ENCODE peak calls at places on chromosomes 16 and 17, in eight cellular contexts. O, Q, N, U, M, Z, R and W are unnamed samples.
A peak's percentile ranks its signal among the peaks of the same experiment; 100 is the strongest.

GRCh38 chr16:55437627-55438026 is 41.4 kb upstream of the MMP2 start:
- DNase-seq in O (no peak), Q (no peak), N (peak; percentile 45), U (no peak), M (no peak), Z (no peak), R (no peak), W (no peak)

GRCh38 chr16:86496929-86497381 is 13.4 kb upstream of the FOXF1 start:
- DNase-seq in O (no peak), Q (no peak), N (no peak), U (no peak), M (no peak), Z (no peak), R (no peak), W (no peak)

GRCh38 chr17:63696381-63696961 is 3.5 kb downstream of the LIMD2 start:
- DNase-seq in O (peak; percentile 71), Q (no peak), N (no peak), U (no peak), M (peak; percentile 80), Z (peak; percentile 28), R (peak; percentile 27), W (no peak)

GRCh38 chr16:1863681-1864460 is 8.1 kb downstream of the MEIOB start:
- DNase-seq in O (peak; percentile 44), Q (no peak), N (no peak), U (no peak), M (peak; percentile 44), Z (no peak), R (no peak), W (no peak)

GRCh38 chr16:28131210-28131609 is 67.7 kb upstream of the GSG1L start:
- DNase-seq in O (no peak), Q (no peak), N (no peak), U (no peak), M (no peak), Z (no peak), R (no peak), W (no peak)

GRCh38 chr17:64641499-64641898 is 20.6 kb downstream of the SMURF2 start:
- DNase-seq in O (peak; percentile 53), Q (no peak), N (no peak), U (no peak), M (peak; percentile 75), Z (no peak), R (no peak), W (no peak)

GRCh38 chr16:24070851-24071250 is 185.3 kb upstream of the CACNG3 start:
- DNase-seq in O (peak; percentile 51), Q (no peak), N (no peak), U (peak; percentile 75), M (peak; percentile 67), Z (no peak), R (no peak), W (no peak)

GRCh38 chr16:65315004-65315398 is 193.1 kb upstream of the CDH11 start:
- DNase-seq in O (no peak), Q (peak; percentile 87), N (peak; percentile 53), U (no peak), M (no peak), Z (no peak), R (no peak), W (no peak)

GRCh38 chr17:5784791-5785190 is 200.5 kb upstream of the NLRP1 start:
- DNase-seq in O (no peak), Q (no peak), N (no peak), U (no peak), M (no peak), Z (no peak), R (no peak), W (no peak)

GRCh38 chr16:19868421-19868820 is 16.2 kb downstream of the GPRC5B start:
- DNase-seq in O (no peak), Q (no peak), N (no peak), U (no peak), M (no peak), Z (no peak), R (no peak), W (no peak)

GRCh38 chr17:4247361-4247980 is 16.3 kb downstream of the ANKFY1 start:
- DNase-seq in O (no peak), Q (no peak), N (no peak), U (no peak), M (no peak), Z (peak; percentile 28), R (no peak), W (no peak)

GRCh38 chr16:56988948-56989945 is at the start of gene NLRC5:
- DNase-seq in O (peak; percentile 62), Q (peak; percentile 84), N (peak; percentile 81), U (no peak), M (peak; percentile 91), Z (peak; percentile 93), R (peak; percentile 92), W (peak; percentile 95)

GRCh38 chr17:78315355-78316114 is 44.3 kb downstream of the SOCS3 start:
- DNase-seq in O (peak; percentile 94), Q (peak; percentile 85), N (peak; percentile 86), U (peak; percentile 39), M (peak; percentile 57), Z (peak; percentile 83), R (peak; percentile 79), W (peak; percentile 97)

GRCh38 chr17:36840796-36841195 is 96.5 kb upstream of the LHX1 start:
- DNase-seq in O (no peak), Q (no peak), N (no peak), U (no peak), M (no peak), Z (no peak), R (no peak), W (no peak)

GRCh38 chr16:47342055-47342454 is 118.8 kb downstream of the ITFG1 start:
- DNase-seq in O (no peak), Q (no peak), N (no peak), U (no peak), M (no peak), Z (no peak), R (no peak), W (no peak)

GRCh38 chr16:67538666-67539101 is 10.1 kb downstream of the RIPOR1 start:
- DNase-seq in O (no peak), Q (no peak), N (no peak), U (no peak), M (peak; percentile 38), Z (no peak), R (peak; percentile 37), W (no peak)

GRCh38 chr16:67539691-67540635 is 11.3 kb downstream of the RIPOR1 start:
- DNase-seq in O (no peak), Q (no peak), N (no peak), U (no peak), M (no peak), Z (no peak), R (no peak), W (no peak)

GRCh38 chr16:67539271-67539670 is 10.6 kb downstream of the RIPOR1 start:
- DNase-seq in O (no peak), Q (no peak), N (no peak), U (no peak), M (no peak), Z (no peak), R (no peak), W (no peak)

GRCh38 chr16:67537270-67537635 is 8.6 kb downstream of the RIPOR1 start:
- DNase-seq in O (no peak), Q (peak; percentile 78), N (no peak), U (no peak), M (peak; percentile 85), Z (peak; percentile 57), R (peak; percentile 58), W (no peak)

DNA sequence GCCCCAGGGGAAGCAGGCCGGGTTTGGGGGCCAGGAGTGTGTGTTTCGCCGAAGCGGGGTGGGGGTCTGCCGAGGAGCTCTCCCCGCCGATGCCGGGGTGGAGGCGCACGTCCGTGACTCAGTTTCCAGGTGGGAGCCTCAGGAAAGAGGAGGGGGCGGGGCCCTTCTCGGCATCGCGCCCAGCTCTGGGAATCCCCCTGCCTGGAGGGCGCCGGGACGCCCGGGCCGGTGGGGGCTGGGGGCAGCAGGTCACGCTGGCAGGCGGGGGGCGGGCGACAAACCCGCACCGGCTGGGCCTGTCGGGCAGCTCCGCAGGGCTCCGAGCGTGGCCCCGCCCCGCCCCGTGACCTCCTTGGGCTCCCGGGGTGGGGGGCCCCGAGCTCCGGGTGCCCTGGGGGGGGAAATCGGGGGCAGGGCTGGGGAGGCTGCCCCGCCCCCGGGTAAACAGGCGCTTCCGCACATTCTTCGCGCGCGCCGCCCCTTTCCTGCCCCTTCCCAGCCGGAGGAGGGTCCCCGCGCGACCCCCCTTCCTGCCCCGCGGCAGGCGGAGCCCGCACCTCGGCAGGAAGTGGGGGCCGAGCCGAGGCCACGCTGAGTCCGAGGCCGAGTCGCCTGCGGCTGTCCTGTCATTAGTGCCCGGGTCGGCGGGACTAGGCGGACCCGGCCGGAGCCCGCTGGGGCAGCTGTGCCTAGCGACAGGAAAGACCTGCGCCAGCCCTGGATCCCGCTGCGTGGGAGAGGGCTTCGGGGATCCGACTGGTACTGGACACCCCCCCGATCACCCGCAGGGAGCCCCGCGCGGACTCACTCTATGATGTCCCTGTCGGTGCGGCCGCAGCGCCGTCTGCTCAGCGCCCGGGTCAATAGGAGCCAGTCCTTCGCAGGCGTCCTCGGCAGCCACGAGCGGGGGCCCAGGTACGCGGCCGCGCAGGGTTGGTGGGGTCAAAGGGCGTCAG is 9.3 kb downstream of the RIPOR1 start:
- DNase-seq in O (no peak), Q (peak; percentile 71), N (no peak), U (no peak), M (peak; percentile 85), Z (peak; percentile 73), R (peak; percentile 58), W (no peak)
- TF ChIP-seq EP300 in O (no peak), Q (no peak), N (no peak), U (no peak), M (no peak), Z (no peak), R (no peak), W (no peak)

GRCh38 chr17:82524540-82524939 is 5.0 kb downstream of the FOXK2 start:
- DNase-seq in O (no peak), Q (no peak), N (no peak), U (no peak), M (no peak), Z (no peak), R (no peak), W (no peak)
- TF ChIP-seq EP300 in O (no peak), Q (no peak), N (no peak), U (no peak), M (no peak), Z (no peak), R (no peak), W (no peak)

GRCh38 chr16:4134434-4134833 is 18.2 kb upstream of the ADCY9 start:
- DNase-seq in O (no peak), Q (no peak), N (no peak), U (no peak), M (no peak), Z (no peak), R (no peak), W (no peak)
- TF ChIP-seq EP300 in O (no peak), Q (no peak), N (no peak), U (no peak), M (no peak), Z (no peak), R (no peak), W (no peak)

DNA sequence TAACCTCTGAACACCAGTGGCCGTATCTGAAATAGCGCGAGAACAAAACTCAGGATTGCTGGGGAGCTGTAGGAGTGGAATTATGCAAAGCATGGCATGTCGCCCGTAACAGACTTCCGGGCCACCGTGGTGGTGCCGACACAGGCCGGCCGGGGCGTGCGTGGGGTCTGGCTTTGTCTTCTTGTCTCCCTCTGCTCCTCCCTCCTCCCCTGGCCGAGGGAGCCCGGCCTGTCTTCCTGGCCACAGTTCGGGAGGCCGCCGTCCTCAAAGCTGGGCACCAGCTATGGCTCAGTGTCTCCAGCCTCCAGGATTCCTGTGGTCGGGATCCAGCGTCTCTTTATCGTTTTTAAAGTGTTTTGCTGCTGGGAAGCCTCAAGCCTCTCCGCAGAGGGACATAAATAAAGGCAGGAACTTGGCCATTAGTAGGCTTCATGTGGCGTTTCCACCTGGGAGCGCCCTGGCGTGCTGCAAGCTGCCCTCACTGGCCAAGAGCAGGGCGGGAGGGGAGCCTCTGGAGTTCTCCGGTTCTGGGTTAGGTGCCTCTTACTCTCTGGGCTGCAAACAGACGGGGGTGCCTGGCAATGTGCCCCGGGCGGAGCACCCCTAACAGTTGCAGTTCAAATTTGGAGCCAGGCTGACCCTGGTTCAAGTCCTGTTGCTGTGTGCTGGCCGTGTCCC is 22.0 kb upstream of the NPTX1 start:
- DNase-seq in O (no peak), Q (peak; percentile 71), N (no peak), U (no peak), M (no peak), Z (peak; percentile 35), R (no peak), W (no peak)
- TF ChIP-seq EP300 in O (no peak), Q (no peak), N (no peak), U (no peak), M (no peak), Z (no peak), R (no peak), W (no peak)